ENCODE peak calls at places on chromosomes 4 and X, in five cellular contexts. Y is IMR-90, M is Caco-2, I is A549, E is HAP-1. C is an unnamed sample. For H3K9me3, the result is how much of the 10 kb centered on the place peaks cover.

GRCh38 chrX:73448379-73448778 is 1.5 kb downstream of the CDX4 start:
- DNase-seq in Y (no peak), M (no peak), I (no peak), E (peak), C (no peak)

GRCh38 chrX:119539872-119540271 is 25.3 kb downstream of the STEEP1 start:
- DNase-seq in Y (no peak), M (no peak), I (no peak), E (peak), C (no peak)

GRCh38 chr4:101022151-101023024 is 324.9 kb downstream of the PPP3CA start:
- DNase-seq in Y (peak), M (no peak), I (no peak), E (no peak), C (no peak)

GRCh38 chr4:89158884-89159503 is 47.7 kb downstream of the TIGD2 start:
- DNase-seq in Y (peak), M (no peak), I (peak), E (peak), C (no peak)

GRCh38 chrX:19774905-19775304 is 112.5 kb downstream of the SH3KBP1 start:
- DNase-seq in Y (no peak), M (no peak), I (no peak), E (no peak), C (no peak)

GRCh38 chrX:39309018-39309620 is 507.9 kb downstream of the MID1IP1 start:
- DNase-seq in Y (no peak), M (no peak), I (peak), E (no peak), C (no peak)

GRCh38 chrX:68232206-68232605 is 201.1 kb downstream of the OPHN1 start:
- DNase-seq in Y (no peak), M (no peak), I (no peak), E (no peak), C (no peak)

GRCh38 chrX:115333446-115333845 is 43.9 kb downstream of the LUZP4 start:
- DNase-seq in Y (peak), M (no peak), I (no peak), E (no peak), C (no peak)

GRCh38 chrX:119996600-119997524 is 53.3 kb upstream of the NKAP start:
- DNase-seq in Y (no peak), M (no peak), I (no peak), E (no peak), C (no peak)

GRCh38 chr4:17817027-17817426 is 6.2 kb downstream of the NCAPG start:
- DNase-seq in Y (peak), M (no peak), I (peak), E (no peak), C (no peak)
- H3K4me3 ChIP-seq in Y (no peak), M (no peak), I (no peak), E (no peak), C (no peak)

GRCh38 chr4:68264875-68265565 is 19.5 kb upstream of the TMPRSS11B start:
- DNase-seq in Y (no peak), M (no peak), I (no peak), E (no peak), C (no peak)

GRCh38 chr4:68272860-68273259 is 27.4 kb upstream of the TMPRSS11B start:
- DNase-seq in Y (no peak), M (no peak), I (no peak), E (no peak), C (no peak)

GRCh38 chr4:68271851-68272756 is 26.6 kb upstream of the TMPRSS11B start:
- DNase-seq in Y (peak), M (no peak), I (peak), E (peak), C (peak)

GRCh38 chr4:68267433-68267944 is 22.0 kb upstream of the TMPRSS11B start:
- DNase-seq in Y (peak), M (no peak), I (peak), E (no peak), C (no peak)
- H3K9me3 ChIP-seq in Y (under half), M (under half), I (under half), E (under half), C (under half)

GRCh38 chr4:53592686-53593641 is 1.7 kb upstream of the LNX1 start:
- DNase-seq in Y (no peak), M (peak), I (peak), E (no peak), C (peak)
- H3K4me3 ChIP-seq in Y (no peak), M (peak), I (peak), E (no peak), C (peak)

DNA sequence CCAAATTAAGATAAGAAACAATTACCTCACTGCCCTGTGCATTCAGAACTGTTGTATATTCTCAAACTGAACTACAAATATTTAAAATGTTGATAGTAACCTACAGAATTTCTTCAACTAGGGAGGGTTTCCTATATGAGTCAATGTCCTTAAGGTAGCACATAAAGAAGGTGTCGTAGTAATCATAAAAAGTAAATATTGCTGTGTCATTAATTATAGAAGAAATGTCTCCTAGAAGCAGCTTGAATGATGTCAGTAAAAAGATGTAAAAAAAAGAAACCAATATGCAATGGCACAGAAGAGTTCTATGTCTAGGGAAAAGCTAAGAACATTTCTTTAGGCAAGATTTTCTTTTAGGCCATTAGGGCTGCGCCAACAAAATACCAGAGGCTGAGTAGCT is 559.6 kb upstream of the EPHA5 start:
- DNase-seq in Y (no peak), M (no peak), I (no peak), E (no peak), C (no peak)
- H3K9me3 ChIP-seq in Y (under half), M (under half), I (under half), E (under half), C (under half)

GRCh38 chr4:56743550-56743949 is 62.5 kb upstream of the HOPX start:
- DNase-seq in Y (no peak), M (peak), I (no peak), E (no peak), C (no peak)

GRCh38 chr4:56744030-56744429 is 62.9 kb upstream of the HOPX start:
- DNase-seq in Y (no peak), M (no peak), I (no peak), E (no peak), C (no peak)

GRCh38 chr4:56739104-56739777 is 58.1 kb upstream of the HOPX start:
- DNase-seq in Y (peak), M (no peak), I (no peak), E (no peak), C (no peak)

GRCh38 chr4:56742080-56742871 is 61.2 kb upstream of the HOPX start:
- DNase-seq in Y (peak), M (no peak), I (no peak), E (no peak), C (no peak)

DNA sequence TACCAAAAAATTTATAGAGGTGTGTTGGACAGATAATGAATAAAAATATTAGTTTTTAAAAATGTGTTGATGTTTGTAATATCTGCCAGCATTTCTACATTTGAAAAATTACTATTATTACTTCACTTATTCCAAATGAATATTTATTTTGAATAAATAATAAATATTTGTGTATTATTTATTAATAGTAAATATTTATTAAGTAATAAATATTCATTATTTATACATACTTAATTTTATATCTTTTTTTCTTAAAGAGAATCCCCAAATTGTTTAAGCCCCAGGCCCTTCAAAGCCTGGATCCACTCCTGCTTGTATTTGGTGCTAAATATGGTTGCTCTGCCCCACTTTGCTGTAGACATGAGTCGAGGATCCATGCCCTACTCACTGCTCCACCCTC is 60.5 kb upstream of the HOPX start:
- DNase-seq in Y (no peak), M (no peak), I (no peak), E (no peak), C (no peak)
- H3K4me3 ChIP-seq in Y (no peak), M (no peak), I (no peak), E (no peak), C (no peak)

GRCh38 chrX:117092641-117093040 is 629.9 kb upstream of the CT83 start:
- DNase-seq in Y (no peak), M (no peak), I (no peak), E (no peak), C (no peak)
- H3K9me3 ChIP-seq in Y (under half), M (under half), I (under half), E (under half), C (under half)

GRCh38 chr4:55947254-55947882 is 1.4 kb upstream of the CEP135 start:
- DNase-seq in Y (peak), M (no peak), I (no peak), E (peak), C (no peak)
- H3K4me3 ChIP-seq in Y (peak), M (no peak), I (no peak), E (no peak), C (peak)

DNA sequence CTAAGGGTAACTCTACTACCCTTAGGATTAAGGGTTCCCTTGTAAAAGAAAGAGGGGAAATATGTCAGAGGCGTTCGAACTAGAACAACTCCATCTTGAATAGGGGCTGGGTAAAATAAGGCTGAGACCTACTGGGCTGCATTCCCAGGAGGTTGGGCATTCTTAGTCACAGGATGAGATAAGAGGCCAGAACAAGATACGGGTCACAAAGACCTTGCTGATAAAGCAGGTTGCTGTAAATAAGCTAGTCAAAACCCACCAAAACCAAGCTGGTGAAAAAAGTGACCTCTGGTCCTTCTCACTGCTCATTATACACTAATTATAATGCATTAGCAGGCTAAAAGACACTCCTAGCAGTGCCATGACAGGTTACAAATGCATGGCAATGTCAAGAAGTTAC is 922.0 kb downstream of the DMD start:
- DNase-seq in Y (no peak), M (peak), I (no peak), E (no peak), C (no peak)
- H3K9me3 ChIP-seq in Y (under half), M (under half), I (under half), E (under half), C (under half)

GRCh38 chr4:13920901-13921300 is 293.4 kb upstream of the BOD1L1 start:
- DNase-seq in Y (peak), M (peak), I (peak), E (no peak), C (peak)
- H3K4me3 ChIP-seq in Y (no peak), M (no peak), I (no peak), E (no peak), C (no peak)